ENCODE peak calls at places on chromosomes 3 and 15, in seven cellular contexts. S is AG04450, Y is stomach, J is AG09309, R is mesothelial cell of epicardium, L is AG10803, B is adrenal gland. P is an unnamed sample.

GRCh38 chr3:195836736-195837135 is 25.0 kb upstream of the MUC4 start:
- DNase-seq in S (no peak), R (no peak), B (no peak), Y (no peak), L (no peak), J (no peak), P (no peak)

GRCh38 chr15:23644829-23645228 is 2.8 kb downstream of the MAGEL2 start:
- DNase-seq in R (no peak), L (no peak), Y (no peak), B (no peak), J (no peak), S (no peak), P (no peak)

GRCh38 chr15:66786222-66786621 is 84.2 kb downstream of the SMAD6 start:
- DNase-seq in L (no peak), B (no peak), S (no peak), R (no peak), J (no peak), Y (no peak), P (no peak)

GRCh38 chr3:62131620-62132019 is 241.7 kb downstream of the FEZF2 start:
- DNase-seq in Y (no peak), B (no peak), S (no peak), J (no peak), R (no peak), L (peak; percentile 10), P (no peak)

GRCh38 chr3:43996379-43997301 is 245.0 kb upstream of the TOPAZ1 start:
- DNase-seq in B (no peak), S (no peak), R (no peak), J (no peak), L (peak; percentile 51), Y (no peak), P (no peak)

GRCh38 chr3:118817748-118818165 is 216.9 kb downstream of the IGSF11 start:
- DNase-seq in S (peak; percentile 3), R (no peak), J (peak; percentile 17), Y (peak; percentile 51), B (peak; percentile 50), L (peak; percentile 60), P (no peak)

GRCh38 chr3:52532517-52532837 is 1.2 kb downstream of the NT5DC2 start:
- DNase-seq in Y (peak; percentile 41), S (no peak), L (no peak), J (no peak), B (peak; percentile 73), R (no peak), P (no peak)

GRCh38 chr15:68218331-68218730 is 11.2 kb downstream of the CLN6 start:
- DNase-seq in J (no peak), R (no peak), L (no peak), Y (no peak), B (no peak), S (no peak), P (no peak)

GRCh38 chr15:77069521-77070121 is 1.3 kb downstream of the TSPAN3 start:
- DNase-seq in S (no peak), B (no peak), Y (peak; percentile 47), R (no peak), L (no peak), J (no peak), P (no peak)

GRCh38 chr3:115912372-115912771 is 289.1 kb downstream of the GAP43 start:
- DNase-seq in Y (no peak), L (peak; percentile 25), B (peak; percentile 67), S (no peak), J (no peak), R (no peak), P (no peak)

GRCh38 chr3:152176998-152177397 is 91.7 kb upstream of the MBNL1 start:
- DNase-seq in S (no peak), R (no peak), J (no peak), Y (no peak), L (no peak), B (no peak), P (no peak)

GRCh38 chr3:81395739-81396138 is 365.7 kb downstream of the GBE1 start:
- DNase-seq in B (no peak), Y (no peak), L (peak; percentile 7), S (no peak), J (no peak), R (no peak), P (no peak)

GRCh38 chr3:142716102-142716501 is 7.7 kb upstream of the TRPC1 start:
- DNase-seq in S (no peak), J (no peak), B (no peak), Y (no peak), R (no peak), L (no peak), P (no peak)

GRCh38 chr3:107833046-107833445 is 257.8 kb downstream of the CD47 start:
- DNase-seq in Y (no peak), R (no peak), S (no peak), B (peak; percentile 34), L (no peak), J (no peak), P (no peak)

GRCh38 chr3:14145236-14145635 is 20.4 kb downstream of the TMEM43 start:
- DNase-seq in S (no peak), B (no peak), J (no peak), R (no peak), L (peak; percentile 42), Y (no peak), P (no peak)

GRCh38 chr3:14146381-14147062 is 21.7 kb downstream of the TMEM43 start:
- DNase-seq in J (no peak), B (no peak), L (no peak), S (no peak), Y (no peak), R (no peak), P (peak; percentile 10)

GRCh38 chr3:14144423-14145075 is 19.7 kb downstream of the TMEM43 start:
- DNase-seq in R (no peak), J (peak; percentile 99), Y (peak; percentile 67), L (peak; percentile 100), B (peak; percentile 83), S (peak; percentile 97), P (peak; percentile 71)

GRCh38 chr3:14147063-14147435 is 22.2 kb downstream of the TMEM43 start:
- DNase-seq in R (no peak), S (no peak), L (no peak), J (no peak), B (no peak), Y (no peak), P (no peak)

GRCh38 chr3:14145670-14146380 is 21.0 kb downstream of the TMEM43 start:
- DNase-seq in L (no peak), J (no peak), R (no peak), S (no peak), B (no peak), Y (no peak), P (peak; percentile 48)
- TF ChIP-seq CTCF in L (no peak), J (no peak), R (no peak), S (no peak), B (no peak), Y (no peak), P (no peak)

GRCh38 chr15:85618956-85619491 is 175.7 kb downstream of the KLHL25 start:
- DNase-seq in B (peak; percentile 85), L (peak; percentile 96), S (peak; percentile 87), Y (peak; percentile 53), R (no peak), J (peak; percentile 86), P (no peak)

GRCh38 chr15:85616549-85616948 is 178.2 kb downstream of the KLHL25 start:
- DNase-seq in S (no peak), L (peak; percentile 80), Y (no peak), B (no peak), J (no peak), R (no peak), P (no peak)

GRCh38 chr15:85620321-85621044 is 174.2 kb downstream of the KLHL25 start:
- DNase-seq in J (no peak), B (peak; percentile 37), S (no peak), Y (no peak), L (peak; percentile 90), R (no peak), P (no peak)

GRCh38 chr15:85614059-85614458 is 180.7 kb downstream of the KLHL25 start:
- DNase-seq in R (no peak), S (no peak), Y (no peak), J (no peak), B (no peak), L (no peak), P (no peak)

GRCh38 chr15:85615930-85616329 is 178.8 kb downstream of the KLHL25 start:
- DNase-seq in B (no peak), J (no peak), L (peak; percentile 62), R (no peak), Y (no peak), S (no peak), P (no peak)
- TF ChIP-seq CTCF in B (no peak), J (peak; percentile 55), L (peak; percentile 57), R (no peak), Y (peak; percentile 16), S (peak; percentile 58), P (peak; percentile 36)

GRCh38 chr3:24522155-24522579 is 27.5 kb upstream of the THRB start:
- DNase-seq in J (no peak), R (peak; percentile 21), B (no peak), S (no peak), Y (no peak), L (no peak), P (no peak)

GRCh38 chr3:24520101-24520495 is 25.4 kb upstream of the THRB start:
- DNase-seq in B (no peak), J (no peak), S (no peak), L (no peak), R (no peak), Y (no peak), P (no peak)

GRCh38 chr3:24520941-24521305 is 26.3 kb upstream of the THRB start:
- DNase-seq in R (no peak), S (no peak), J (no peak), L (no peak), B (no peak), Y (no peak), P (no peak)

GRCh38 chr3:24523195-24523594 is 28.5 kb upstream of the THRB start:
- DNase-seq in S (no peak), J (no peak), R (no peak), B (no peak), Y (no peak), L (no peak), P (no peak)

DNA sequence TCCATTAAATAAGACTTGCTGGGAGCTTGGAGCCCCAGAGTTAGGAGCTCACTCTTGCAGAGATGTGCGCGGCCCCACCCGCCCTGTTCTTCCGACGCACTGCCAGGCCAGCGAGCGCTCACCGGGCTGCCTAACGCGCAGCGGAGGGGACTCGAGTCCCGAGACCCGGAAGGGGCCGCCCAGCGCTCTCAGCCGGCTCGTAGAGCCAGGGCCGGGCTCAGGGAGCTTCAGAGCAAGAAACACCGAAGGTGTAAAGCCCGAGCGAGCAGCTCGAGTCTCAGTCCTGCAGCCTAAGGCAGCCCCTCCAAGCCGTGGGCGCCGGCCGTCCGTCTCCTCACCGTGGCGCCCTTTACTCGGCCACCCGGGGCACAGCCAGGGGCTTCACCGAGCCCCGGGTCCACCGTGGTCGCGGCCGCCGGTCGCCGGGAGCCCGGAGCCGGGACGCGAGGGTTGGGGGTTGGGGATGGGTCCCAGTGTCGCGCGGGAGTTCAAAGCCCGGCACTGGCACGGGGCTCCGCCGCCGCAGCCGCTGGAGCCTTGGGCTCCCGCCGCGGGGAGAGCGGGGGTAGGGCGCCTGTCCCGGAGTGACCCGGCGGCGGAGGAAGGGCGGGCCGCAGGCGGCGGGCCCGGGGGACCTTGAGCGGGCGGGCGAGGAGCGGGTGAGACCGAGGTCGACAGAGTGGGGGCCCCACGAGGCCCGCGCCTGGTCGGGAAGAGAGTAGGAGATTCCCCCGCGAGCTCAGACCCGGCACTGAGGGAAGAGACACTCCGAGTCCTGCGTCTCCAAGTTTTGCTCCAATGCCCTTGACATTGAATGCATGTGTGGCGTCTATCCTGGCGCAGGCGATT is 26.9 kb upstream of the THRB start:
- DNase-seq in R (peak; percentile 36), B (peak; percentile 61), S (no peak), Y (peak; percentile 65), J (no peak), L (peak; percentile 36), P (no peak)
- TF ChIP-seq CTCF in R (no peak), B (no peak), S (no peak), Y (no peak), J (no peak), L (no peak), P (no peak)

GRCh38 chr3:188792788-188793187 is 379.0 kb upstream of the TPRG1 start:
- DNase-seq in S (no peak), R (no peak), B (no peak), L (peak; percentile 48), Y (no peak), J (no peak), P (no peak)
- TF ChIP-seq CTCF in S (peak; percentile 35), R (peak; percentile 18), B (no peak), L (peak; percentile 56), Y (no peak), J (no peak), P (no peak)